ENCODE peak calls at places on chromosome 12, in ten cellular contexts. One of them, this sample, is unnamed.

GRCh38 chr12:124940393-124941169 is 26.1 kb upstream of the UBC start:
- DNase-seq in upper lobe of right lung: peak
- DNase-seq in suprapubic skin: peak
- DNase-seq in RWPE2: peak
- DNase-seq in tibial nerve: peak
- DNase-seq in ovary: peak
- DNase-seq in esophagus muscularis mucosa: peak
- DNase-seq in heart left ventricle: peak
- DNase-seq in epithelial cell of prostate: no peak
- DNase-seq in CD8-positive, alpha-beta memory T cell: peak
- DNase-seq in this sample: no peak

GRCh38 chr12:51923506-51924365 is 16.4 kb downstream of the ACVRL1 start:
- DNase-seq in upper lobe of right lung: peak
- DNase-seq in suprapubic skin: peak
- DNase-seq in RWPE2: no peak
- DNase-seq in tibial nerve: peak
- DNase-seq in ovary: peak
- DNase-seq in esophagus muscularis mucosa: no peak
- DNase-seq in heart left ventricle: peak
- DNase-seq in epithelial cell of prostate: no peak
- DNase-seq in CD8-positive, alpha-beta memory T cell: peak
- DNase-seq in this sample: no peak

GRCh38 chr12:6827982-6828670 is at the start of gene P3H3:
- DNase-seq in upper lobe of right lung: no peak
- DNase-seq in suprapubic skin: no peak
- DNase-seq in RWPE2: no peak
- DNase-seq in tibial nerve: no peak
- DNase-seq in ovary: peak
- DNase-seq in esophagus muscularis mucosa: no peak
- DNase-seq in heart left ventricle: peak
- DNase-seq in epithelial cell of prostate: no peak
- DNase-seq in CD8-positive, alpha-beta memory T cell: no peak
- DNase-seq in this sample: no peak

GRCh38 chr12:103331643-103332042 is 164.1 kb downstream of the C12orf42 start:
- DNase-seq in upper lobe of right lung: no peak
- DNase-seq in suprapubic skin: no peak
- DNase-seq in RWPE2: no peak
- DNase-seq in tibial nerve: no peak
- DNase-seq in ovary: no peak
- DNase-seq in esophagus muscularis mucosa: no peak
- DNase-seq in heart left ventricle: no peak
- DNase-seq in epithelial cell of prostate: no peak
- DNase-seq in CD8-positive, alpha-beta memory T cell: no peak
- DNase-seq in this sample: no peak

GRCh38 chr12:79373896-79374499 is 316.8 kb downstream of the PAWR start:
- DNase-seq in upper lobe of right lung: no peak
- DNase-seq in suprapubic skin: no peak
- DNase-seq in RWPE2: no peak
- DNase-seq in tibial nerve: no peak
- DNase-seq in ovary: no peak
- DNase-seq in esophagus muscularis mucosa: no peak
- DNase-seq in heart left ventricle: no peak
- DNase-seq in epithelial cell of prostate: no peak
- DNase-seq in CD8-positive, alpha-beta memory T cell: no peak
- DNase-seq in this sample: no peak

GRCh38 chr12:120584343-120585149 is 3.3 kb upstream of the POP5 start:
- DNase-seq in upper lobe of right lung: peak
- DNase-seq in suprapubic skin: no peak
- DNase-seq in RWPE2: no peak
- DNase-seq in tibial nerve: peak
- DNase-seq in ovary: peak
- DNase-seq in esophagus muscularis mucosa: no peak
- DNase-seq in heart left ventricle: peak
- DNase-seq in epithelial cell of prostate: no peak
- DNase-seq in CD8-positive, alpha-beta memory T cell: peak
- DNase-seq in this sample: no peak

GRCh38 chr12:116171549-116171948 is 105.9 kb downstream of the MED13L start:
- DNase-seq in upper lobe of right lung: no peak
- DNase-seq in suprapubic skin: no peak
- DNase-seq in RWPE2: no peak
- DNase-seq in tibial nerve: no peak
- DNase-seq in ovary: no peak
- DNase-seq in esophagus muscularis mucosa: no peak
- DNase-seq in heart left ventricle: no peak
- DNase-seq in epithelial cell of prostate: no peak
- DNase-seq in CD8-positive, alpha-beta memory T cell: no peak
- DNase-seq in this sample: no peak

GRCh38 chr12:53726946-53727309 is 324 bp downstream of the CALCOCO1 start:
- DNase-seq in upper lobe of right lung: no peak
- DNase-seq in suprapubic skin: no peak
- DNase-seq in RWPE2: no peak
- DNase-seq in tibial nerve: no peak
- DNase-seq in ovary: no peak
- DNase-seq in esophagus muscularis mucosa: no peak
- DNase-seq in heart left ventricle: no peak
- DNase-seq in epithelial cell of prostate: no peak
- DNase-seq in CD8-positive, alpha-beta memory T cell: no peak
- DNase-seq in this sample: no peak

DNA sequence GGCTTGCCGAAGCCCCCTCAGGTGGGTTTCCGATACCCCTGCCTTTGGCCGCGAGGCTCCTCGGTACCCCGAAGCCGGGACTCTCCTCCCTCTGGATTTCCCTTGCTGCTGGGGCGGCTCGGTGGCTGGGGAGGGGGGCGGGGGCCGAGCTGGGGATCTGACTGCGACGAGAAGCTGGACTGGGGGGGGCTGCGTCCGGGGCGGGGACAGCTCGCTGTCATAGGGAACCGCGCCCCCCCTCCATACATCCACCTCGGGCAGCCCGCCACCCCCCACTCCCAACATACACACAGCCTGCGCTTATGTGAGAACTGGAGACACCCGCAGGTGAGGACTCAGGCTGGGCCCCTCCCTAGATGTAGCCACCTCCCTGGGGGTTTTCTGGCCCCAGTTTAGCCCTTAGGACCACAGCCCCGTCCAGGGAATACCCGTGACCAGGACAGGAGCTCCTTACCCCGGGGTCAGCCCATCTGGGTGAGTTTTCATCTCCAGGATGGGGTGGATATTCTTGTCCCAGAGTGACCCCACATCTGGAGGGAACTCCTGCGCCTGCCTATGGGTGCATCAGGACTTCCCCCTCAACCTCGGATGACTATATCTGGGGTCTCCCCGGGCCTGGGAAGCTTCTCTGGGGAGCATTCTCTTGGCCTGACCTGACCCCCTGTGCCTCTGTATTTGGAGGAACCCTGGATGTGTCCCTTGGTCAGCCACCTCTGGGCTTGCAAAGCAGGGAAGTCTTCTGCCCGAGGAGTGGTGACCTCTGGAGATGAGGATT is 687 bp downstream of the ASIC1 start:
- DNase-seq in upper lobe of right lung: no peak
- DNase-seq in suprapubic skin: no peak
- DNase-seq in RWPE2: peak
- DNase-seq in tibial nerve: no peak
- DNase-seq in ovary: no peak
- DNase-seq in esophagus muscularis mucosa: no peak
- DNase-seq in heart left ventricle: no peak
- DNase-seq in epithelial cell of prostate: no peak
- DNase-seq in CD8-positive, alpha-beta memory T cell: no peak
- DNase-seq in this sample: no peak
- H3K27ac ChIP-seq in upper lobe of right lung: no peak
- H3K27ac ChIP-seq in suprapubic skin: no peak
- H3K27ac ChIP-seq in RWPE2: no peak
- H3K27ac ChIP-seq in tibial nerve: no peak
- H3K27ac ChIP-seq in ovary: no peak
- H3K27ac ChIP-seq in esophagus muscularis mucosa: peak
- H3K27ac ChIP-seq in heart left ventricle: no peak
- H3K27ac ChIP-seq in epithelial cell of prostate: no peak
- H3K27ac ChIP-seq in CD8-positive, alpha-beta memory T cell: no peak
- H3K27ac ChIP-seq in this sample: peak

GRCh38 chr12:67789266-67789665 is 140.7 kb downstream of the DYRK2 start:
- DNase-seq in upper lobe of right lung: no peak
- DNase-seq in suprapubic skin: no peak
- DNase-seq in RWPE2: no peak
- DNase-seq in tibial nerve: no peak
- DNase-seq in ovary: no peak
- DNase-seq in esophagus muscularis mucosa: no peak
- DNase-seq in heart left ventricle: no peak
- DNase-seq in epithelial cell of prostate: no peak
- DNase-seq in CD8-positive, alpha-beta memory T cell: no peak
- DNase-seq in this sample: no peak

GRCh38 chr12:67790660-67791059 is 142.1 kb downstream of the DYRK2 start:
- DNase-seq in upper lobe of right lung: no peak
- DNase-seq in suprapubic skin: no peak
- DNase-seq in RWPE2: no peak
- DNase-seq in tibial nerve: no peak
- DNase-seq in ovary: no peak
- DNase-seq in esophagus muscularis mucosa: no peak
- DNase-seq in heart left ventricle: no peak
- DNase-seq in epithelial cell of prostate: no peak
- DNase-seq in CD8-positive, alpha-beta memory T cell: no peak
- DNase-seq in this sample: no peak

GRCh38 chr12:67794151-67794550 is 145.6 kb downstream of the DYRK2 start:
- DNase-seq in upper lobe of right lung: no peak
- DNase-seq in suprapubic skin: no peak
- DNase-seq in RWPE2: no peak
- DNase-seq in tibial nerve: no peak
- DNase-seq in ovary: no peak
- DNase-seq in esophagus muscularis mucosa: no peak
- DNase-seq in heart left ventricle: no peak
- DNase-seq in epithelial cell of prostate: no peak
- DNase-seq in CD8-positive, alpha-beta memory T cell: no peak
- DNase-seq in this sample: no peak

GRCh38 chr12:67795235-67795634 is 146.7 kb downstream of the DYRK2 start:
- DNase-seq in upper lobe of right lung: no peak
- DNase-seq in suprapubic skin: no peak
- DNase-seq in RWPE2: no peak
- DNase-seq in tibial nerve: no peak
- DNase-seq in ovary: no peak
- DNase-seq in esophagus muscularis mucosa: no peak
- DNase-seq in heart left ventricle: no peak
- DNase-seq in epithelial cell of prostate: no peak
- DNase-seq in CD8-positive, alpha-beta memory T cell: no peak
- DNase-seq in this sample: no peak

GRCh38 chr12:67792185-67792584 is 143.6 kb downstream of the DYRK2 start:
- DNase-seq in upper lobe of right lung: no peak
- DNase-seq in suprapubic skin: no peak
- DNase-seq in RWPE2: no peak
- DNase-seq in tibial nerve: no peak
- DNase-seq in ovary: no peak
- DNase-seq in esophagus muscularis mucosa: no peak
- DNase-seq in heart left ventricle: no peak
- DNase-seq in epithelial cell of prostate: no peak
- DNase-seq in CD8-positive, alpha-beta memory T cell: no peak
- DNase-seq in this sample: no peak
- H3K27ac ChIP-seq in upper lobe of right lung: no peak
- H3K27ac ChIP-seq in suprapubic skin: no peak
- H3K27ac ChIP-seq in RWPE2: no peak
- H3K27ac ChIP-seq in tibial nerve: no peak
- H3K27ac ChIP-seq in ovary: no peak
- H3K27ac ChIP-seq in esophagus muscularis mucosa: no peak
- H3K27ac ChIP-seq in heart left ventricle: no peak
- H3K27ac ChIP-seq in epithelial cell of prostate: no peak
- H3K27ac ChIP-seq in CD8-positive, alpha-beta memory T cell: no peak
- H3K27ac ChIP-seq in this sample: no peak

DNA sequence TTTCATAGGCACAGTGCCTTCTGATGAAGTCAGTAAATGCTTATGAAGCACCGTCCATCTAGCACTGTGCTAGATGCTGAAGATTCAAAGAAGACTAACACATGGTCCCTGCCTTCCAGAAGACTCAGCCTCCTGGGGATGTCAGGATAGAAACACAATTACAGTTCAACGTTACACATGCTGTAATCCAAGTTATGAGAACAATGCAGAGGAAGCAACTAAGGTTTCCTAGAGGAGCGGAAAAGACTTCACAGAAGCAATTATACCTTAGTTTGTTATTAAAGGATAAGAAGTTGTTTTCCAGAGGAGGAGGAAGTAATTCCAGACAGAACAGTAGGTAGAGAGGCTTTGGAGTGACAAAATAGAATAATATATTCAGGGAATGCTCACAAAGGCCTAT is 66.9 kb upstream of the FGD4 start:
- DNase-seq in upper lobe of right lung: no peak
- DNase-seq in suprapubic skin: no peak
- DNase-seq in RWPE2: no peak
- DNase-seq in tibial nerve: no peak
- DNase-seq in ovary: no peak
- DNase-seq in esophagus muscularis mucosa: no peak
- DNase-seq in heart left ventricle: no peak
- DNase-seq in epithelial cell of prostate: no peak
- DNase-seq in CD8-positive, alpha-beta memory T cell: no peak
- DNase-seq in this sample: no peak
- H3K27ac ChIP-seq in upper lobe of right lung: no peak
- H3K27ac ChIP-seq in suprapubic skin: no peak
- H3K27ac ChIP-seq in RWPE2: no peak
- H3K27ac ChIP-seq in tibial nerve: no peak
- H3K27ac ChIP-seq in ovary: peak
- H3K27ac ChIP-seq in esophagus muscularis mucosa: no peak
- H3K27ac ChIP-seq in heart left ventricle: no peak
- H3K27ac ChIP-seq in epithelial cell of prostate: no peak
- H3K27ac ChIP-seq in CD8-positive, alpha-beta memory T cell: no peak
- H3K27ac ChIP-seq in this sample: no peak

GRCh38 chr12:122323311-122324019 is 57.2 kb upstream of the VPS33A start:
- DNase-seq in upper lobe of right lung: no peak
- DNase-seq in suprapubic skin: no peak
- DNase-seq in RWPE2: no peak
- DNase-seq in tibial nerve: no peak
- DNase-seq in ovary: no peak
- DNase-seq in esophagus muscularis mucosa: no peak
- DNase-seq in heart left ventricle: no peak
- DNase-seq in epithelial cell of prostate: no peak
- DNase-seq in CD8-positive, alpha-beta memory T cell: no peak
- DNase-seq in this sample: no peak

GRCh38 chr12:122326597-122326996 is 60.3 kb upstream of the VPS33A start:
- DNase-seq in upper lobe of right lung: no peak
- DNase-seq in suprapubic skin: no peak
- DNase-seq in RWPE2: no peak
- DNase-seq in tibial nerve: no peak
- DNase-seq in ovary: no peak
- DNase-seq in esophagus muscularis mucosa: no peak
- DNase-seq in heart left ventricle: no peak
- DNase-seq in epithelial cell of prostate: no peak
- DNase-seq in CD8-positive, alpha-beta memory T cell: no peak
- DNase-seq in this sample: no peak

GRCh38 chr12:122327494-122328385 is 61.4 kb upstream of the VPS33A start:
- DNase-seq in upper lobe of right lung: no peak
- DNase-seq in suprapubic skin: no peak
- DNase-seq in RWPE2: no peak
- DNase-seq in tibial nerve: no peak
- DNase-seq in ovary: no peak
- DNase-seq in esophagus muscularis mucosa: no peak
- DNase-seq in heart left ventricle: no peak
- DNase-seq in epithelial cell of prostate: no peak
- DNase-seq in CD8-positive, alpha-beta memory T cell: no peak
- DNase-seq in this sample: no peak

GRCh38 chr12:122322501-122322900 is 56.2 kb upstream of the VPS33A start:
- DNase-seq in upper lobe of right lung: no peak
- DNase-seq in suprapubic skin: no peak
- DNase-seq in RWPE2: no peak
- DNase-seq in tibial nerve: no peak
- DNase-seq in ovary: no peak
- DNase-seq in esophagus muscularis mucosa: no peak
- DNase-seq in heart left ventricle: no peak
- DNase-seq in epithelial cell of prostate: no peak
- DNase-seq in CD8-positive, alpha-beta memory T cell: no peak
- DNase-seq in this sample: no peak

GRCh38 chr12:122327014-122327413 is 60.7 kb upstream of the VPS33A start:
- DNase-seq in upper lobe of right lung: no peak
- DNase-seq in suprapubic skin: no peak
- DNase-seq in RWPE2: no peak
- DNase-seq in tibial nerve: no peak
- DNase-seq in ovary: no peak
- DNase-seq in esophagus muscularis mucosa: no peak
- DNase-seq in heart left ventricle: no peak
- DNase-seq in epithelial cell of prostate: no peak
- DNase-seq in CD8-positive, alpha-beta memory T cell: no peak
- DNase-seq in this sample: no peak
- H3K27ac ChIP-seq in upper lobe of right lung: no peak
- H3K27ac ChIP-seq in suprapubic skin: no peak
- H3K27ac ChIP-seq in RWPE2: no peak
- H3K27ac ChIP-seq in tibial nerve: no peak
- H3K27ac ChIP-seq in ovary: no peak
- H3K27ac ChIP-seq in esophagus muscularis mucosa: no peak
- H3K27ac ChIP-seq in heart left ventricle: no peak
- H3K27ac ChIP-seq in epithelial cell of prostate: no peak
- H3K27ac ChIP-seq in CD8-positive, alpha-beta memory T cell: no peak
- H3K27ac ChIP-seq in this sample: peak